ENCODE peak calls at places on chromosomes 3 and 15, in eight cellular contexts. L, W, P, N, R, Q, Z and S are unnamed samples.

GRCh38 chr3:115855911-115856310 is 232.6 kb downstream of the GAP43 start:
- DNase-seq in R (no peak), Z (peak), Q (no peak), L (no peak), P (peak), W (peak), N (no peak), S (no peak)

GRCh38 chr15:83446904-83447708 is at the start of gene SH3GL3:
- DNase-seq in W (peak), L (peak), P (peak), Q (peak), Z (no peak), N (peak), R (peak), S (peak)

GRCh38 chr15:79828447-79828846 is 68.4 kb downstream of the MTHFS start:
- DNase-seq in P (no peak), Z (no peak), Q (no peak), R (no peak), W (no peak), L (no peak), N (no peak), S (no peak)

GRCh38 chr3:11211531-11212300 is 57.4 kb downstream of the HRH1 start:
- DNase-seq in Z (no peak), W (peak), P (peak), L (no peak), Q (no peak), R (no peak), N (no peak), S (peak)

GRCh38 chr15:73889053-73889452 is 15.7 kb downstream of the TBC1D21 start:
- DNase-seq in Z (no peak), L (no peak), P (no peak), W (no peak), R (no peak), Q (no peak), N (no peak), S (peak)

GRCh38 chr3:46670000-46670890 is 23.2 kb downstream of the ALS2CL start:
- DNase-seq in Z (no peak), R (no peak), L (no peak), N (no peak), P (no peak), W (no peak), Q (no peak), S (peak)

GRCh38 chr15:39851505-39852082 is 68.5 kb downstream of the GPR176 start:
- DNase-seq in N (no peak), W (peak), Q (no peak), L (no peak), R (no peak), P (peak), Z (no peak), S (no peak)

GRCh38 chr3:149992416-149993058 is 21.8 kb upstream of the PFN2 start:
- DNase-seq in W (no peak), Z (no peak), Q (no peak), R (no peak), P (no peak), N (no peak), L (no peak), S (no peak)

GRCh38 chr3:171026584-171027293 is at the start of gene SLC2A2:
- DNase-seq in Q (no peak), L (no peak), P (no peak), Z (no peak), W (no peak), R (no peak), N (no peak), S (no peak)

GRCh38 chr3:132784502-132785025 is 62.4 kb upstream of the NPHP3 start:
- DNase-seq in N (no peak), W (peak), Q (no peak), Z (no peak), P (peak), R (no peak), L (no peak), S (no peak)

GRCh38 chr3:167302710-167303109 is 77.4 kb downstream of the ZBBX start:
- DNase-seq in W (no peak), Z (no peak), R (no peak), L (no peak), N (no peak), P (no peak), Q (no peak), S (no peak)

GRCh38 chr15:80343610-80344009 is 60.6 kb upstream of the ARNT2 start:
- DNase-seq in W (peak), N (no peak), P (peak), L (no peak), Q (no peak), R (no peak), Z (peak), S (no peak)

GRCh38 chr3:168872811-168873210 is 777.1 kb upstream of the GOLIM4 start:
- DNase-seq in W (no peak), L (no peak), Z (no peak), P (no peak), N (no peak), Q (no peak), R (no peak), S (no peak)

GRCh38 chr15:61835476-61836106 is 224.7 kb downstream of the VPS13C start:
- DNase-seq in Z (no peak), L (peak), N (peak), R (peak), Q (peak), P (peak), W (peak), S (peak)

GRCh38 chr3:85670626-85671025 is 711.8 kb downstream of the CADM2 start:
- DNase-seq in Q (peak), W (no peak), N (no peak), Z (no peak), P (no peak), R (no peak), L (no peak), S (no peak)

GRCh38 chr15:78716651-78717050 is 75.6 kb upstream of the CHRNB4 start:
- DNase-seq in L (no peak), Z (no peak), P (no peak), Q (no peak), R (no peak), N (no peak), W (no peak), S (no peak)

GRCh38 chr3:71585891-71586809 is 2.6 kb upstream of the FOXP1 start:
- DNase-seq in L (no peak), Z (no peak), R (peak), Q (peak), P (peak), W (peak), N (no peak), S (no peak)

GRCh38 chr3:134652409-134652831 is 1.6 kb upstream of the KY start:
- DNase-seq in Q (no peak), P (peak), R (no peak), Z (no peak), W (no peak), N (no peak), L (no peak), S (no peak)

GRCh38 chr15:90291679-90292356 is 26.3 kb downstream of the NGRN start:
- DNase-seq in Z (no peak), W (no peak), N (no peak), L (no peak), P (no peak), Q (no peak), R (peak), S (no peak)